ENCODE peak calls at places on chromosomes 13 and 19, in four cellular contexts. R is activated CD4-positive, alpha-beta T cell treated with anti-CD3 and anti-CD28 coated beads for 1 hour; F is MV-4-11; U is NCI-H1417. J is an unnamed sample.

GRCh38 chr19:7743425-7743841 is 3.9 kb downstream of the CD209 start:
- DNase-seq in U (no peak), F (no peak), R (no peak), J (no peak)

GRCh38 chr19:50478901-50479715 is 2.5 kb upstream of the GARIN5A start:
- DNase-seq in F (no peak), U (no peak), R (no peak), J (no peak)

GRCh38 chr19:47020992-47021496 is 1.4 kb downstream of the NPAS1 start:
- DNase-seq in U (no peak), R (no peak), F (no peak), J (no peak)

GRCh38 chr19:7602240-7602934 is 6.7 kb downstream of the CAMSAP3 start:
- DNase-seq in U (no peak), F (no peak), R (no peak), J (no peak)

GRCh38 chr13:46914341-46914740 is 17.5 kb upstream of the HTR2A start:
- DNase-seq in U (no peak), F (no peak), R (no peak), J (no peak)

GRCh38 chr19:51098366-51099069 is 9.7 kb downstream of the CTU1 start:
- DNase-seq in F (no peak), U (no peak), R (no peak), J (peak)

GRCh38 chr19:10681658-10682057 is 19.6 kb upstream of the QTRT1 start:
- DNase-seq in R (no peak), F (no peak), U (no peak), J (no peak)

GRCh38 chr13:36258831-36259230 is 38.8 kb downstream of the CCDC169 start:
- DNase-seq in R (no peak), F (no peak), U (no peak), J (no peak)

GRCh38 chr19:31351212-31352193 is 2.3 kb upstream of the TSHZ3 start:
- DNase-seq in U (no peak), R (no peak), F (no peak), J (no peak)

GRCh38 chr19:1987197-1988187 is 28.0 kb downstream of the BTBD2 start:
- DNase-seq in U (no peak), R (no peak), F (peak), J (no peak)

GRCh38 chr19:19321143-19321577 is 531 bp downstream of the MAU2 start:
- DNase-seq in F (peak), U (no peak), R (no peak), J (peak)

GRCh38 chr13:24997367-24997967 is 98.5 kb upstream of the PABPC3 start:
- DNase-seq in U (peak), R (no peak), F (peak), J (no peak)

GRCh38 chr19:56477429-56478338 is 539 bp upstream of the ZNF667 start:
- DNase-seq in U (peak), R (peak), F (no peak), J (peak)

GRCh38 chr19:19579533-19580361 is 38.7 kb downstream of the PBX4 start:
- DNase-seq in F (no peak), U (no peak), R (no peak), J (no peak)

GRCh38 chr19:40549007-40549708 is 27.5 kb upstream of the SHKBP1 start:
- DNase-seq in F (peak), R (peak), U (peak), J (peak)

GRCh38 chr19:38266070-38266469 is 1.7 kb downstream of the SPINT2 start:
- DNase-seq in U (no peak), R (no peak), F (no peak), J (no peak)

GRCh38 chr13:22278336-22278929 is 607.6 kb downstream of the FGF9 start:
- DNase-seq in F (peak), R (peak), U (peak), J (peak)

GRCh38 chr19:17888260-17888659 is 16.5 kb downstream of the SLC5A5 start:
- DNase-seq in R (no peak), F (no peak), U (no peak), J (no peak)

GRCh38 chr19:55546822-55547614 is 1.7 kb upstream of the SBK3 start:
- DNase-seq in F (peak), U (no peak), R (no peak), J (no peak)

GRCh38 chr13:74710006-74710405 is 575.8 kb upstream of the KLF12 start:
- DNase-seq in R (no peak), F (no peak), U (no peak), J (no peak)

GRCh38 chr19:33832633-33833032 is 36.0 kb downstream of the KCTD15 start:
- DNase-seq in U (no peak), R (no peak), F (no peak), J (no peak)

GRCh38 chr13:27967736-27968315 is 1.3 kb downstream of the CDX2 start:
- DNase-seq in R (no peak), U (no peak), F (no peak), J (no peak)

GRCh38 chr13:113061796-113062425 is 43.7 kb upstream of the F7 start:
- DNase-seq in F (no peak), U (no peak), R (no peak), J (no peak)

GRCh38 chr19:51799998-51800848 is 5.3 kb downstream of the FPR3 start:
- DNase-seq in U (no peak), F (no peak), R (no peak), J (no peak)

GRCh38 chr13:105346141-105346766 is 1189.2 kb downstream of the EFNB2 start:
- DNase-seq in R (no peak), U (no peak), F (no peak), J (no peak)

GRCh38 chr19:47158879-47159509 is 28.4 kb downstream of the SAE1 start:
- DNase-seq in R (no peak), U (no peak), F (no peak), J (peak)

GRCh38 chr13:112894673-112895481 is 74.1 kb upstream of the MCF2L start:
- DNase-seq in R (no peak), U (no peak), F (no peak), J (no peak)

GRCh38 chr19:36482876-36483275 is 6.5 kb downstream of the ZNF566 start:
- DNase-seq in U (no peak), F (no peak), R (no peak), J (no peak)

GRCh38 chr19:50721441-50722137 is 1.6 kb upstream of the CLEC11A start:
- DNase-seq in R (no peak), U (no peak), F (no peak), J (no peak)

GRCh38 chr13:112968380-112968909 is 569 bp upstream of the MCF2L start:
- DNase-seq in F (no peak), R (peak), U (peak), J (no peak)

GRCh38 chr13:30796132-30796832 is 60.9 kb downstream of the ALOX5AP start:
- DNase-seq in U (no peak), R (no peak), F (no peak), J (no peak)

GRCh38 chr13:20288561-20288960 is 56.4 kb upstream of the GJB6 start:
- DNase-seq in F (no peak), R (no peak), U (no peak), J (no peak)

GRCh38 chr19:35355851-35356460 is 2.3 kb upstream of the FFAR3 start:
- DNase-seq in U (no peak), R (no peak), F (no peak), J (no peak)

GRCh38 chr13:27374650-27375049 is 49.8 kb upstream of the GTF3A start:
- DNase-seq in R (peak), F (peak), U (peak), J (peak)

GRCh38 chr13:29698106-29698505 is 102.6 kb upstream of the SLC7A1 start:
- DNase-seq in R (no peak), U (no peak), F (no peak), J (no peak)

GRCh38 chr13:46756977-46757376 is 40.0 kb downstream of the ESD start:
- DNase-seq in F (peak), R (no peak), U (no peak), J (no peak)

GRCh38 chr13:107210216-107211010 is 642.5 kb upstream of the ARGLU1 start:
- DNase-seq in F (no peak), U (peak), R (no peak), J (no peak)

GRCh38 chr13:53201454-53202225 is 173.0 kb downstream of the OLFM4 start:
- DNase-seq in R (no peak), F (no peak), U (no peak), J (no peak)

GRCh38 chr13:78601124-78601885 is 2.0 kb downstream of the POU4F1 start:
- DNase-seq in F (no peak), U (peak), R (no peak), J (no peak)

GRCh38 chr13:75316427-75316826 is 165.5 kb downstream of the TBC1D4 start:
- DNase-seq in U (no peak), F (no peak), R (no peak), J (no peak)

J was measured in T-helper 2 cell treated with Interferon-gamma antibody and Interleukin-4, amounts not matched to agents 5 μg/mL and 100 μg/mL, for 36 hours.